ENCODE peak calls at places on chromosome 12, in five cellular contexts. S is stomach, I is GM23338, H is H1, U is prostate gland. X is an unnamed sample.

GRCh38 chr12:46269429-46270241 is 792 bp upstream of the SLC38A1 start:
- DNase-seq in H (no peak), U (no peak), I (peak; percentile 74), S (no peak), X (no peak)

GRCh38 chr12:80053048-80053790 is 46.1 kb upstream of the OTOGL start:
- DNase-seq in H (no peak), U (peak; percentile 56), I (no peak), S (peak; percentile 40), X (peak; percentile 1)

GRCh38 chr12:52829986-52830385 is 4.1 kb downstream of the KRT79 start:
- DNase-seq in U (no peak), S (no peak), I (no peak), H (no peak), X (no peak)

GRCh38 chr12:113793250-113793649 is 172.9 kb downstream of the RBM19 start:
- DNase-seq in H (no peak), S (no peak), I (no peak), U (no peak), X (no peak)

GRCh38 chr12:561908-562593 is 101.2 kb downstream of the NINJ2 start:
- DNase-seq in U (no peak), S (no peak), H (no peak), I (no peak), X (peak; percentile 52)

GRCh38 chr12:586318-587071 is 76.8 kb downstream of the NINJ2 start:
- DNase-seq in I (no peak), H (no peak), S (no peak), U (no peak), X (no peak)

GRCh38 chr12:54207539-54208267 is 18.9 kb upstream of the SMUG1 start:
- DNase-seq in I (peak; percentile 96), H (no peak), S (peak; percentile 85), U (peak; percentile 41), X (peak; percentile 81)

GRCh38 chr12:108734200-108734906 is 3.0 kb upstream of the CORO1C start:
- DNase-seq in S (peak; percentile 61), H (no peak), U (no peak), I (peak; percentile 28), X (no peak)

GRCh38 chr12:32659908-32660440 is 19.1 kb upstream of the DNM1L start:
- DNase-seq in S (no peak), U (peak; percentile 48), I (no peak), H (no peak), X (no peak)

GRCh38 chr12:49791156-49791555 is 37.1 kb downstream of the NCKAP5L start:
- DNase-seq in H (no peak), S (no peak), U (no peak), I (no peak), X (no peak)

GRCh38 chr12:25839470-25839869 is 119.0 kb upstream of the RASSF8 start:
- DNase-seq in H (no peak), U (no peak), S (no peak), I (no peak), X (no peak)

GRCh38 chr12:7162691-7163114 is 26.8 kb upstream of the PEX5 start:
- DNase-seq in S (peak; percentile 50), H (peak; percentile 46), U (peak; percentile 24), I (peak; percentile 92), X (no peak)

GRCh38 chr12:70068743-70069142 is 174.5 kb upstream of the CNOT2 start:
- DNase-seq in U (no peak), H (no peak), S (no peak), I (no peak), X (no peak)

GRCh38 chr12:52992699-52993557 is 13.3 kb upstream of the EIF4B start:
- DNase-seq in U (no peak), H (no peak), S (peak; percentile 37), I (no peak), X (no peak)

GRCh38 chr12:1593232-1594044 is 943 bp downstream of the FBXL14 start:
- DNase-seq in H (no peak), U (peak; percentile 48), S (peak; percentile 68), I (peak; percentile 53), X (peak; percentile 61)

GRCh38 chr12:109670647-109671046 is 43.0 kb upstream of the FAM222A start:
- DNase-seq in I (peak; percentile 23), H (no peak), S (no peak), U (no peak), X (peak; percentile 38)

GRCh38 chr12:20950248-20950647 is 139.7 kb downstream of the SLCO1B3 start:
- DNase-seq in U (no peak), S (no peak), H (no peak), I (peak; percentile 55), X (peak; percentile 4)

GRCh38 chr12:117063162-117063911 is 35.9 kb downstream of the TESC start:
- DNase-seq in H (no peak), U (no peak), S (no peak), I (peak; percentile 27), X (no peak)

GRCh38 chr12:79566452-79566851 is 124.3 kb downstream of the PAWR start:
- DNase-seq in U (peak; percentile 43), I (no peak), S (no peak), H (no peak), X (no peak)

GRCh38 chr12:68119250-68119649 is 40.3 kb downstream of the IFNG start:
- DNase-seq in I (no peak), H (no peak), S (no peak), U (no peak), X (peak; percentile 19)

GRCh38 chr12:109905301-109905700 is 5.2 kb downstream of the TCHP start:
- DNase-seq in I (no peak), S (no peak), H (no peak), U (no peak), X (no peak)

GRCh38 chr12:114186241-114187002 is 219.5 kb downstream of the TBX5 start:
- DNase-seq in U (no peak), S (no peak), H (peak; percentile 53), I (peak; percentile 77), X (peak; percentile 9)

GRCh38 chr12:127943481-127944210 is 323.3 kb upstream of the TMEM132C start:
- DNase-seq in I (no peak), H (no peak), S (no peak), U (no peak), X (no peak)

GRCh38 chr12:47361389-47362031 is 281.8 kb upstream of the AMIGO2 start:
- DNase-seq in U (no peak), S (no peak), H (no peak), I (no peak), X (no peak)

GRCh38 chr12:27523305-27523641 is 733 bp upstream of the PPFIBP1 start:
- DNase-seq in S (no peak), I (no peak), H (no peak), U (no peak), X (peak; percentile 21)

GRCh38 chr12:54383041-54383609 is 1.4 kb downstream of the ZNF385A start:
- DNase-seq in H (no peak), I (no peak), U (no peak), S (no peak), X (no peak)

DNA sequence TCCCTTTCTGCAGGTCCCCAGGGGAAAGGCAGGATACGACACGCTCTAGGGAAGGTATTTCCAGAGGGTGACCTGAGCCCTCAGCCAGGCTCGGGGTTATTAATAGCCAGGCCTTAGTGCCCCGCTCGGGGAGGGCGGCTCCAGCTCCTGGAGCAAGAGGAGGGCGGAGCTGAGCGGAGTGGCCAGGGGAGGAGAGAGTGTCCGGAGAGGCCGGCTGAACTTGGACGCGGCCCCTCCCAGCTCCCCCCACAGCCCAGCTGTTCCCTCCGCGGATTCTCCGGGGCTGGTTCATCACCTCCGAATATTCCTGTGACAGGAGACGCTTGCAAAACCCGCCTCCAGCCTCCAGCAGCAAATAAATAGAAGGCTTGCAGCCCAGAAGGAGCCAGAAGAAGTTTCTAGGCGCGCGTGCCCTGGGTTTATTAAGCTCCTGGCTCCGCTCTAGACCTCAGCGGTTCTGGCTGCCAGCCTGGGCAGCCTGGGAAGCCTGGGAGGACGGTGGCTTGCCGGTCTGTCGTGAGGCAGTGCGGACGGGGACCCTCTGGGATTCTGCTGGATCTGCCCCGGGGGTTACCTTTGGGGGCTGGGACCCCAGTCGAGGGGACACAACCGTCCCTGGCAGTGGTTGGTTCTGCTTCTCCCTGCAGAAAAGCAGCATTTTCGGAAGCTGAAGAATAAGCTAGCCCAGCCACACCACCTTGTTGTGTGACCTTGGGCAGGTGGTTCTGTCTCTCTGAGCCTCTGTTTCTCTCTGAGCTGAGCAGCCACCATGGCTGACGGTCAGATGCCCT is at the start of gene HSPB8:
- DNase-seq in H (no peak), S (peak; percentile 81), U (peak; percentile 78), I (peak; percentile 80), X (peak; percentile 83)
- TF ChIP-seq POLR2AphosphoS5 in H (no peak), S (peak; percentile 90), U (peak; percentile 86), I (no peak), X (no peak)

GRCh38 chr12:12927211-12928079 is 24.5 kb downstream of the GPRC5D start:
- DNase-seq in H (no peak), I (no peak), U (peak; percentile 66), S (peak; percentile 94), X (peak; percentile 66)
- TF ChIP-seq POLR2AphosphoS5 in H (no peak), I (no peak), U (peak; percentile 75), S (peak; percentile 77), X (peak; percentile 47)

GRCh38 chr12:14950421-14950820 is 11.0 kb downstream of the ARHGDIB start:
- DNase-seq in H (no peak), S (no peak), U (no peak), I (no peak), X (no peak)
- TF ChIP-seq POLR2AphosphoS5 in H (no peak), S (no peak), U (no peak), I (no peak), X (no peak)

GRCh38 chr12:121786441-121786825 is 7.1 kb downstream of the RHOF start:
- DNase-seq in H (no peak), S (peak; percentile 85), I (no peak), U (no peak), X (no peak)
- TF ChIP-seq POLR2AphosphoS5 in H (no peak), S (peak; percentile 72), I (no peak), U (no peak), X (peak; percentile 13)

GRCh38 chr12:22532317-22532716 is 12.0 kb downstream of the C2CD5 start:
- DNase-seq in I (no peak), U (no peak), S (no peak), H (no peak), X (no peak)
- TF ChIP-seq POLR2AphosphoS5 in I (no peak), U (no peak), S (no peak), H (no peak), X (no peak)

GRCh38 chr12:55499231-55499630 is 7.1 kb downstream of the OR6C68 start:
- DNase-seq in U (no peak), I (no peak), H (no peak), S (no peak), X (no peak)

GRCh38 chr12:55495490-55495889 is 3.3 kb downstream of the OR6C68 start:
- DNase-seq in S (no peak), I (no peak), U (no peak), H (no peak), X (no peak)

GRCh38 chr12:55499810-55500252 is 7.7 kb downstream of the OR6C68 start:
- DNase-seq in I (no peak), U (no peak), S (no peak), H (no peak), X (no peak)
- TF ChIP-seq POLR2AphosphoS5 in I (no peak), U (no peak), S (no peak), H (no peak), X (no peak)

GRCh38 chr12:107513184-107513583 is 172.4 kb upstream of the PWP1 start:
- DNase-seq in S (no peak), H (no peak), I (no peak), U (no peak), X (no peak)

GRCh38 chr12:107514887-107515445 is 170.6 kb upstream of the PWP1 start:
- DNase-seq in I (no peak), H (no peak), S (no peak), U (no peak), X (no peak)

GRCh38 chr12:107513636-107514400 is 171.8 kb upstream of the PWP1 start:
- DNase-seq in I (no peak), S (no peak), H (no peak), U (no peak), X (no peak)

GRCh38 chr12:107512391-107512790 is 173.2 kb upstream of the PWP1 start:
- DNase-seq in S (no peak), U (no peak), I (no peak), H (no peak), X (no peak)

GRCh38 chr12:107515446-107515958 is 170.1 kb upstream of the PWP1 start:
- DNase-seq in I (peak; percentile 22), U (no peak), S (no peak), H (peak; percentile 10), X (no peak)
- TF ChIP-seq POLR2AphosphoS5 in I (no peak), U (no peak), S (no peak), H (no peak), X (no peak)